ENCODE peak calls at places on chromosome X, in four cellular contexts. R is mucosa of descending colon; P is stimulated activated naive CD4-positive, alpha-beta T cell; X is sciatic nerve. D is an unnamed sample.

GRCh38 chrX:134026732-134027311 is 41.4 kb upstream of the GPC3 start:
- DNase-seq in X (peak; percentile 61), R (peak; percentile 23), P (no peak), D (no peak)

GRCh38 chrX:136097871-136098805 is 49.2 kb upstream of the FHL1 start:
- DNase-seq in X (no peak), P (no peak), R (no peak), D (no peak)

GRCh38 chrX:68763481-68763880 is 65.3 kb upstream of the EFNB1 start:
- DNase-seq in R (no peak), P (no peak), X (no peak), D (no peak)

GRCh38 chrX:17535229-17535628 is 160.2 kb downstream of the NHS start:
- DNase-seq in R (no peak), P (no peak), X (no peak), D (peak; percentile 34)

GRCh38 chrX:40087574-40088298 is 10.0 kb downstream of the BCOR start:
- DNase-seq in P (no peak), R (no peak), X (no peak), D (no peak)

GRCh38 chrX:65752294-65752693 is 84.8 kb downstream of the MSN start:
- DNase-seq in R (no peak), X (no peak), P (no peak), D (no peak)

GRCh38 chrX:771536-771935 is 140.9 kb downstream of the SHOX start:
- DNase-seq in X (no peak), P (no peak), R (no peak), D (no peak)

GRCh38 chrX:20116575-20117240 is at the start of gene MAP7D2:
- DNase-seq in X (no peak), P (no peak), R (peak; percentile 33), D (peak; percentile 5)

GRCh38 chrX:12988797-12989196 is 13.9 kb downstream of the TMSB4X start:
- DNase-seq in P (no peak), R (no peak), X (no peak), D (no peak)

GRCh38 chrX:150574824-150575409 is 6.5 kb downstream of the MTM1 start:
- DNase-seq in P (no peak), X (no peak), R (no peak), D (no peak)

GRCh38 chrX:47854474-47854873 is 17.8 kb downstream of the ZNF81 start:
- DNase-seq in X (peak; percentile 57), R (peak; percentile 41), P (peak; percentile 8), D (peak; percentile 40)

GRCh38 chrX:13029341-13029740 is 15.1 kb downstream of the FAM9C start:
- DNase-seq in X (peak; percentile 72), P (peak; percentile 10), R (peak; percentile 48), D (no peak)

GRCh38 chrX:54921427-54922021 is 900 bp downstream of the TRO start:
- DNase-seq in R (peak; percentile 35), X (peak; percentile 81), P (peak; percentile 50), D (peak; percentile 80)

GRCh38 chrX:128020701-128021100 is 31.5 kb downstream of the ACTRT1 start:
- DNase-seq in X (no peak), P (no peak), R (no peak), D (no peak)

D was measured in head of caudate nucleus.